ENCODE peak calls at places on chromosomes 11 and 22, in six cellular contexts. E is K562, P is WTC11, C is GM12878, T is H1, G is HepG2. X is an unnamed sample.

GRCh38 chr11:104968365-104968855 is at the start of gene CASP4:
- DNase-seq in E (no peak), P (no peak), C (peak), T (no peak), G (peak), X (peak)

GRCh38 chr22:37273126-37273845 is 9.0 kb upstream of the CYTH4 start:
- DNase-seq in E (peak), P (no peak), C (no peak), T (no peak), G (no peak), X (no peak)

GRCh38 chr11:35145249-35145648 is 6.3 kb downstream of the CD44 start:
- DNase-seq in E (peak), P (no peak), C (peak), T (no peak), G (no peak), X (no peak)

GRCh38 chr22:46355996-46356471 is 20.5 kb downstream of the TRMU start:
- DNase-seq in E (no peak), P (no peak), C (no peak), T (no peak), G (no peak), X (no peak)

GRCh38 chr11:117589024-117589423 is 208.0 kb downstream of the DSCAML1 start:
- DNase-seq in E (no peak), P (no peak), C (no peak), T (no peak), G (no peak), X (no peak)

GRCh38 chr11:106409201-106409600 is 331.7 kb downstream of the AASDHPPT start:
- DNase-seq in E (no peak), P (no peak), C (no peak), T (no peak), G (no peak), X (no peak)

GRCh38 chr11:62850911-62851806 is 11.8 kb upstream of the WDR74 start:
- DNase-seq in E (no peak), P (no peak), C (no peak), T (no peak), G (peak), X (peak)

GRCh38 chr11:36449566-36450390 is 60.3 kb downstream of the TRAF6 start:
- DNase-seq in E (no peak), P (no peak), C (no peak), T (no peak), G (no peak), X (no peak)

GRCh38 chr22:28019360-28019759 is 100.3 kb upstream of the PITPNB start:
- DNase-seq in E (no peak), P (no peak), C (no peak), T (no peak), G (no peak), X (no peak)

GRCh38 chr11:32334822-32335221 is 100.5 kb downstream of the WT1 start:
- DNase-seq in E (peak), P (peak), C (no peak), T (no peak), G (peak), X (peak)

GRCh38 chr11:93784935-93785360 is 866 bp downstream of the MED17 start:
- DNase-seq in E (peak), P (no peak), C (no peak), T (no peak), G (no peak), X (peak)

GRCh38 chr11:125688066-125688465 is 7.4 kb upstream of the ACRV1 start:
- DNase-seq in E (no peak), P (no peak), C (no peak), T (no peak), G (no peak), X (no peak)

GRCh38 chr22:38205261-38206128 is 3.7 kb downstream of the MAFF start:
- DNase-seq in E (no peak), P (no peak), C (no peak), T (no peak), G (no peak), X (no peak)

GRCh38 chr11:72103754-72104167 is 664 bp upstream of the LAMTOR1 start:
- DNase-seq in E (no peak), P (no peak), C (no peak), T (no peak), G (no peak), X (no peak)

GRCh38 chr11:27355575-27356104 is 7.4 kb downstream of the CCDC34 start:
- DNase-seq in E (no peak), P (no peak), C (no peak), T (no peak), G (no peak), X (no peak)

GRCh38 chr11:120324932-120325810 is at the start of gene TLCD5:
- DNase-seq in E (peak), P (peak), C (no peak), T (peak), G (peak), X (peak)

GRCh38 chr22:30998329-30998728 is 29.3 kb downstream of the TUG1 start:
- DNase-seq in E (peak), P (no peak), C (no peak), T (no peak), G (no peak), X (no peak)

GRCh38 chr11:82270870-82271269 is 462.8 kb downstream of the FAM181B start:
- DNase-seq in E (no peak), P (no peak), C (no peak), T (no peak), G (no peak), X (no peak)

GRCh38 chr22:43901976-43902643 is 10.3 kb upstream of the PNPLA5 start:
- DNase-seq in E (no peak), P (no peak), C (no peak), T (no peak), G (no peak), X (no peak)

GRCh38 chr11:81840375-81840774 is 893.3 kb downstream of the FAM181B start:
- DNase-seq in E (no peak), P (no peak), C (no peak), T (no peak), G (no peak), X (no peak)

GRCh38 chr11:64772318-64773018 is 5.9 kb downstream of the SF1 start:
- DNase-seq in E (no peak), P (no peak), C (peak), T (no peak), G (no peak), X (no peak)

GRCh38 chr11:85809881-85810280 is 1.1 kb downstream of the SYTL2 start:
- DNase-seq in E (peak), P (peak), C (no peak), T (no peak), G (peak), X (no peak)

GRCh38 chr22:20296598-20296997 is 23.3 kb downstream of the DGCR6L start:
- DNase-seq in E (no peak), P (no peak), C (no peak), T (no peak), G (no peak), X (no peak)

GRCh38 chr11:111793863-111794262 is 27.7 kb upstream of the PPP2R1B start:
- DNase-seq in E (no peak), P (no peak), C (no peak), T (no peak), G (no peak), X (no peak)

GRCh38 chr22:37781434-37782059 is 26.2 kb upstream of the GCAT start:
- DNase-seq in E (no peak), P (peak), C (no peak), T (no peak), G (peak), X (no peak)

GRCh38 chr22:19149047-19149883 is 827 bp downstream of the GSC2 start:
- DNase-seq in E (no peak), P (peak), C (no peak), T (no peak), G (no peak), X (no peak)

GRCh38 chr11:60504219-60504618 is 11.0 kb upstream of the MS4A13 start:
- DNase-seq in E (no peak), P (no peak), C (peak), T (no peak), G (no peak), X (no peak)

GRCh38 chr11:72577271-72577681 is 96.9 kb downstream of the PDE2A start:
- DNase-seq in E (no peak), P (peak), C (no peak), T (no peak), G (no peak), X (no peak)

GRCh38 chr11:102802341-102802740 is 4.4 kb upstream of the MMP1 start:
- DNase-seq in E (no peak), P (no peak), C (no peak), T (no peak), G (no peak), X (no peak)

GRCh38 chr11:120660024-120660565 is 148.5 kb downstream of the GRIK4 start:
- DNase-seq in E (peak), P (peak), C (no peak), T (no peak), G (peak), X (peak)

GRCh38 chr11:75532200-75532972 is 6.6 kb upstream of the GDPD5 start:
- DNase-seq in E (peak), P (peak), C (peak), T (no peak), G (peak), X (peak)

GRCh38 chr11:2782769-2783168 is 83.0 kb upstream of the KCNQ1OT1 start:
- DNase-seq in E (no peak), P (no peak), C (no peak), T (no peak), G (no peak), X (no peak)

GRCh38 chr11:2779499-2779980 is 79.7 kb upstream of the KCNQ1OT1 start:
- DNase-seq in E (peak), P (no peak), C (no peak), T (no peak), G (no peak), X (no peak)

GRCh38 chr11:2781413-2782274 is 81.8 kb upstream of the KCNQ1OT1 start:
- DNase-seq in E (peak), P (peak), C (no peak), T (no peak), G (no peak), X (no peak)

GRCh38 chr11:2779981-2780849 is 80.4 kb upstream of the KCNQ1OT1 start:
- DNase-seq in E (peak), P (peak), C (no peak), T (no peak), G (peak), X (no peak)

DNA sequence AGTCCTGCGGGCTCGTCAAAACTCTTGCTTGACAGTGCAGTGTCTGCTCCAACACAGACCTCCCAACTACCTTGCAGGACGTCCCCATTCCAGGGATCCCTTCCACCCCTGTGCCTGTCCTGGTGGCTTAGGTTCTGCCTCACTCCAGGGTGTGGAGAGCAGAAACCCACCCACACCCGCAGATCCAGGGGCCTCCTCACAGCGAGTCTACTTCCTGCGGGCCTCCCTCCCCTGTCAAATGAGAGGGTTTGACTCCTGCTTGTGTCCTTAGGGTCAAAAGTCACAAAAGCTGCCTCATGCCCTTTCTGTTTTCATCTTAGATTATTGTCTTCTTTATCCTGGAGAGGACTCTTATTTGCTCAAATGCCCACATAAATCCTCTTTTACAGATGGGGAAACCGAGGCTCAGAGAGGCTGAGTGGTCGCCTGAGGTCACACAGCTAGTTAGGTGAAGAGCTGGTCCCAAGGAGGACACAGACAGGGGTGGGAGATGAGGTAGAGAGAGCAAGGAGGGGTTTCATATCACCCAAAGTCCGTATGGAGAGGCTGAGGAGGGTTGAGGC is 81.1 kb upstream of the KCNQ1OT1 start:
- DNase-seq in E (no peak), P (peak), C (no peak), T (no peak), G (no peak), X (no peak)
- TF ChIP-seq ATF3 in E (no peak), P (no peak), C (no peak), T (no peak), G (no peak), X (no peak)

DNA sequence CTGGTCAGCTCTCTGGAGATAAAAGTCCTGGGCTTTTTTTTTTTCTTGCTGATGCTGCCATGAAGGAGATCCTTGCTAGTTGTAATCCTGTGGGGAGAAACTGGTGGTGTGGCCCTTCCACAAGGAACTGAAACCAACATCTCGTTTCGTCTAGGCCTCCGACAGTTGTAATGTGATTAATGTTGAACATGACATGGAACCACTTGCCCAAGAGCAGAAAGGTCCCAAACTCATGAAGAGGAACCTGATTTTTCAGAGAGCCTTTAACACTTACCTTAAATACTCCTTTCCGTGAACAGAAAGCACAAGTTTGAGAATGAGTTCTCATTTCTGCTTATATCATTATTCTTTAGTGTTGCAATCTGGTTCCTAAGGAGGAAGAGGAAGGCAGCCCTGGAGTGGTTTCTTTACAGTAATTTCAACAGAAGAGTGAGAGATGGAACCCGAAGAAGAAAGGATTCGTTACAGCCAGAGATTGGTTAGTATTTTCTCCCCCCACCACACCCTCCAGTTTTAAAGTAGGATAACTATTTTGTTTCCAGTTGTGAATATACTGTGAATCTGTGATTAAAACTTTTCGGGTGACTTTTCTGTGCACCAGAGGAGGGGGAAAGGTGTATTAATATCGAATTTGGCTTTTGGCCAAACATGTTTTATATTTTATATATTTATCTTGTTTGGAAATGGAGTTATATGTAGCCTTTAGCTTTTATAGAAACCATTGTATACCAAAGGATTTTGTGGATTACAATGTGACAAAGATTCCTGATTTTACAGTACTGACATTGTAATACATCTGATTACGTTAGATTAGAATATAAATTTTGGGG is 2.0 kb downstream of the KDM2A start:
- DNase-seq in E (no peak), P (no peak), C (peak), T (no peak), G (no peak), X (no peak)
- TF ChIP-seq ATF3 in E (no peak), P (no peak), C (no peak), T (no peak), G (no peak), X (no peak)

GRCh38 chr11:70672991-70673670 is 274.8 kb downstream of the CTTN start:
- DNase-seq in E (no peak), P (no peak), C (no peak), T (no peak), G (no peak), X (no peak)

GRCh38 chr11:70671611-70672010 is 273.3 kb downstream of the CTTN start:
- DNase-seq in E (no peak), P (no peak), C (no peak), T (no peak), G (no peak), X (no peak)

GRCh38 chr11:70675697-70676374 is 277.5 kb downstream of the CTTN start:
- DNase-seq in E (peak), P (no peak), C (no peak), T (no peak), G (no peak), X (peak)

GRCh38 chr11:70677232-70677916 is 279.0 kb downstream of the CTTN start:
- DNase-seq in E (no peak), P (no peak), C (no peak), T (no peak), G (no peak), X (no peak)

DNA sequence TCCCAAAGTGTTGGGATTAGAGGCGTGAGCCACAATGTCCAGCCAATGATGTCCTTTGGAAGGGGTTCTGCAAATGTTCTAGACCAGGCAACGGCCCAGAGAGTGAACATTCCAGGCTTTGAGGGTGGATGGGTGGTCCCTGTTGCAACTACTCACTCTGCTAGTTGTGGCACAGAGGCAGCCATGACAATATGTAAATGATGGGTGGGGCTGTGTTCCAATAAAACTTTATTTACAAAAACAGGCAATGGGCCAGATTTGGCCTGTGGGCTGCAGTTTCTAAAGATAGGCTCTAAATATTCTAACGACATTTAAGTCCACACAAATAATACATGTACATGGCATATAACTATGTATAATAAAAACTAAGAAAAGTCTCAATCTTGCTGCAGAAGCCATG is 276.3 kb downstream of the CTTN start:
- DNase-seq in E (no peak), P (no peak), C (no peak), T (no peak), G (no peak), X (no peak)
- TF ChIP-seq ATF3 in E (no peak), P (no peak), C (no peak), T (no peak), G (no peak), X (no peak)

GRCh38 chr22:48577014-48577690 is 1250.5 kb downstream of the BRD1 start:
- DNase-seq in E (no peak), P (peak), C (no peak), T (no peak), G (no peak), X (no peak)
- TF ChIP-seq ATF3 in E (no peak), P (no peak), C (no peak), T (no peak), G (no peak), X (no peak)

DNA sequence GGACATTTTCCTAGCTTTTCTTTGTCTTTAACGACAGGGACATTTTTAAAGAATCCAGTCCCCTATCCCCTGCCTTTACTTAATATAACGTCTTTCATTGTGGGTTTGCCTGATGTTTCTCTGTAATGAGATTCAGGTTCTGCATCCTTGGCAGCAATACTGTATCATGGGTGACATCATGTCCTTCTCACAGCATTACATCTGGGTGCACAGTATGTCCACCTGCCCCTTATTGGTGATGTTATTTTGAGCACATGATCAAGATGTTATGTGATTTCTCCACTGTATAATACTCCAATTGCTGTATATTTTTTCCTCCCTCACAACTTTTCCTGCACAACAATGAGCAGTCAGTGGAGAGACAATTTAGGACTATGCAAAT is 9.7 kb upstream of the STK33 start:
- DNase-seq in E (no peak), P (no peak), C (no peak), T (no peak), G (no peak), X (no peak)
- TF ChIP-seq ATF3 in E (no peak), P (no peak), C (no peak), T (no peak), G (no peak), X (no peak)

GRCh38 chr11:19907839-19908238 is 195.2 kb downstream of the NAV2 start:
- DNase-seq in E (no peak), P (no peak), C (no peak), T (no peak), G (no peak), X (no peak)

GRCh38 chr11:19906126-19906525 is 193.5 kb downstream of the NAV2 start:
- DNase-seq in E (no peak), P (no peak), C (no peak), T (no peak), G (no peak), X (no peak)

GRCh38 chr11:19905280-19905853 is 192.7 kb downstream of the NAV2 start:
- DNase-seq in E (peak), P (no peak), C (no peak), T (no peak), G (peak), X (peak)

GRCh38 chr11:19907008-19907579 is 194.5 kb downstream of the NAV2 start:
- DNase-seq in E (no peak), P (no peak), C (peak), T (no peak), G (peak), X (no peak)

DNA sequence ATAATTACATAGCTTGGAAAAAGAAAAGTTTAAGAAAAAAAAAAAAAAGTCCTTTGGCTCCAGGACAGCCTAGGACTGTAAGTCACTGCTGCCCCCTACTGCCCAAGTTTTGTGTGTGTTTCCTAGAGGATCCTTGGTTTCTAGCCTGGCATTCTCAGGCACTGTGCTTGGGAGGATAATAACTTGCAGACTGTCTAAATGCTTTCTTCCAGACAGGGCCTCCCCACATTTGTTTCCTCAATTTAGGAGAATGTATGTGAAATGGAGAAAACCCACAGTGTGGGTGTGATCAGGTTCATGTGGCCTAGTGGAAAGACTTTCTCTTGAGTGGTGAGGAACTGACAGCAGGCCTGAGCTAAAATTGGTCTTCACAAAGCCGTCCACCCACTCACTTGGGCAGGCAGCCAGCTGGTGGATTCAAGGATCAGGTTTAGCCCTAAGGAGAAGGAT is 191.0 kb downstream of the NAV2 start:
- DNase-seq in E (peak), P (peak), C (peak), T (peak), G (peak), X (peak)
- TF ChIP-seq ATF3 in E (no peak), P (no peak), C (no peak), T (no peak), G (no peak), X (no peak)

GRCh38 chr11:2541881-2542361 is 97.1 kb downstream of the KCNQ1 start:
- DNase-seq in E (no peak), P (no peak), C (no peak), T (no peak), G (no peak), X (no peak)
- TF ChIP-seq ATF3 in E (no peak), P (no peak), C (no peak), T (no peak), G (no peak), X (no peak)

X was measured in HCT116.